ENCODE peak calls at places on chromosomes 4 and X, in seven cellular contexts. W is cardiac muscle cell, G is neural progenitor cell, M is colonic mucosa, I is MM.1S, C is BJ, J is testis. Z is an unnamed sample.

GRCh38 chrX:150037041-150037440 is 98.8 kb upstream of the EOLA2 start:
- DNase-seq in W (no peak), G (no peak), M (no peak), I (no peak), C (no peak), J (no peak), Z (no peak)

GRCh38 chrX:123087326-123087725 is 96.8 kb upstream of the GRIA3 start:
- DNase-seq in W (no peak), G (no peak), M (no peak), I (no peak), C (peak; percentile 14), J (no peak), Z (peak; percentile 34)

GRCh38 chrX:147174596-147174995 is 360.1 kb upstream of the CXorf51A start:
- DNase-seq in W (no peak), G (no peak), M (no peak), I (no peak), C (no peak), J (peak; percentile 48), Z (no peak)

GRCh38 chrX:24202465-24203031 is 53.0 kb downstream of the ZFX start:
- DNase-seq in W (peak; percentile 12), G (no peak), M (no peak), I (no peak), C (no peak), J (no peak), Z (no peak)

GRCh38 chr4:39446842-39447573 is 11.7 kb downstream of the RPL9 start:
- DNase-seq in W (peak; percentile 31), G (peak; percentile 49), M (peak; percentile 78), I (no peak), C (no peak), J (peak; percentile 68), Z (no peak)

GRCh38 chrX:15675490-15675921 is 10.9 kb upstream of the CLTRN start:
- DNase-seq in W (peak; percentile 79), G (peak; percentile 86), M (peak; percentile 93), I (peak; percentile 82), C (no peak), J (peak; percentile 86), Z (peak; percentile 49)

GRCh38 chrX:2500091-2500680 is 590 bp downstream of the DHRSX start:
- DNase-seq in W (peak; percentile 49), G (peak; percentile 71), M (peak; percentile 45), I (peak; percentile 7), C (no peak), J (peak; percentile 68), Z (no peak)

GRCh38 chrX:3548743-3549441 is 164.6 kb downstream of the PRKX start:
- DNase-seq in W (peak; percentile 29), G (peak; percentile 20), M (no peak), I (no peak), C (no peak), J (no peak), Z (no peak)

GRCh38 chrX:108304210-108304609 is 134.0 kb downstream of the COL4A6 start:
- DNase-seq in W (peak; percentile 36), G (peak; percentile 30), M (no peak), I (no peak), C (no peak), J (no peak), Z (no peak)

GRCh38 chrX:12292996-12293765 is 154.9 kb downstream of the FRMPD4 start:
- DNase-seq in W (no peak), G (no peak), M (no peak), I (no peak), C (peak; percentile 10), J (no peak), Z (no peak)

GRCh38 chr4:78297075-78297815 is 240.1 kb downstream of the FRAS1 start:
- DNase-seq in W (no peak), G (no peak), M (no peak), I (peak; percentile 16), C (peak; percentile 44), J (no peak), Z (no peak)

GRCh38 chr4:79209822-79210635 is 115.8 kb downstream of the NAA11 start:
- DNase-seq in W (no peak), G (no peak), M (peak; percentile 78), I (no peak), C (no peak), J (peak; percentile 38), Z (peak; percentile 21)

GRCh38 chr4:2371765-2372487 is 46.5 kb downstream of the ZFYVE28 start:
- DNase-seq in W (no peak), G (no peak), M (no peak), I (no peak), C (no peak), J (no peak), Z (no peak)

GRCh38 chr4:75834772-75835154 is 67.5 kb downstream of the PPEF2 start:
- DNase-seq in W (no peak), G (no peak), M (no peak), I (no peak), C (no peak), J (no peak), Z (no peak)

GRCh38 chr4:16858275-16858752 is 40.1 kb downstream of the LDB2 start:
- DNase-seq in W (peak; percentile 5), G (no peak), M (no peak), I (no peak), C (no peak), J (no peak), Z (peak; percentile 54)

GRCh38 chr4:2811830-2812599 is 19.1 kb downstream of the SH3BP2 start:
- DNase-seq in W (peak; percentile 50), G (peak; percentile 43), M (peak; percentile 57), I (peak; percentile 76), C (no peak), J (peak; percentile 57), Z (peak; percentile 61)

GRCh38 chr4:176790398-176790797 is 2.3 kb downstream of the VEGFC start:
- DNase-seq in W (no peak), G (no peak), M (no peak), I (no peak), C (no peak), J (no peak), Z (no peak)

GRCh38 chr4:175091649-175092048 is 173.5 kb downstream of the ADAM29 start:
- DNase-seq in W (no peak), G (no peak), M (no peak), I (no peak), C (no peak), J (no peak), Z (no peak)

GRCh38 chr4:148007303-148007702 is 275.4 kb downstream of the ARHGAP10 start:
- DNase-seq in W (no peak), G (no peak), M (no peak), I (no peak), C (peak; percentile 95), J (no peak), Z (peak; percentile 99)

GRCh38 chr4:40923326-40924095 is 173.8 kb downstream of the NSUN7 start:
- DNase-seq in W (no peak), G (no peak), M (no peak), I (no peak), C (no peak), J (no peak), Z (no peak)

DNA sequence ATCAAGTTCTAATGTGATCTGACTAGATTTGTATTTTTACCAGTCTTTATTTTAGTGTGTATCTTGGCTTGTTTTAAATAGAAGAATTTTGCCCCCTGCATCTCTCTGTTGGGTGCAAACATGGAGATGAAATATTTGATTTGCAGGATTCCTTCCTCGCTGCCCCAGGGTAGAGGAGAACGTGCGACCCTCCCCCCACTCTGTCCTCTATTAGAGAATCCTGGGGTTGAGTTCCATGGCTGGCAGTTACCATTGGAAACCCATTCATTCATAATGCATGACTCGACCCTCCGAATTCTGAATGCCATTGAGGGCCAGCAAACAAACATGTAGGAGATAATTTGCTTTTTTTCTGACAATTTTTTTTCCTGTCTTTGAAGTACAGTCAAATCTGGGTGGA is 53.7 kb downstream of the TRIM2 start:
- DNase-seq in W (no peak), G (peak; percentile 50), M (no peak), I (no peak), C (no peak), J (no peak), Z (no peak)
- H3K4me3 ChIP-seq in W (no peak overlapping the region), G (peak overlapping the region; percentile 60), M (no peak overlapping the region), I (no peak overlapping the region), C (no peak overlapping the region), J (no peak overlapping the region), Z (no peak overlapping the region)

GRCh38 chr4:19304028-19304427 is 947.7 kb upstream of the SLIT2 start:
- DNase-seq in W (no peak), G (no peak), M (no peak), I (no peak), C (no peak), J (no peak), Z (no peak)

DNA sequence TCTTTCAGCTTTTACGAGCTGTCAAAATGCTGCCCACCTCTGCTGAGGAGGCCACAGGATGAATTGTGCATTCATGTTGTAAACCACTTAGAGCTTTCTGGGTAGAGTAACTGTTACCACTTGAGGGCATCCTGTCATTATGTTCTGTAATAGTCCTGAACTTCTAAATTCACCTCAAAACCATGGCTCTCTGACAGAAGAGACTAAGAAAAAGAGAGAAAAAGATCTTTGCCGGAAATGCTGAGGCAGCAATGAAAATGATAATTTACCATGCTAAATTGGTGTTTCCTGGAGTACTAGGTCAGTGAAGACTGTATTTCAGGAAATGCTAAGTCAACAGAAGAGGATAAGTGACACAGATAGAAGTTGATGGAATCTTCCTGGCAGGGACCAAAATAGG is 942.3 kb upstream of the SLIT2 start:
- DNase-seq in W (peak; percentile 14), G (peak; percentile 15), M (no peak), I (peak; percentile 81), C (no peak), J (no peak), Z (no peak)
- TF ChIP-seq CTCF in W (peak; percentile 50), G (peak; percentile 37), M (no peak), I (peak; percentile 55), C (peak; percentile 42), J (no peak), Z (peak; percentile 27)

DNA sequence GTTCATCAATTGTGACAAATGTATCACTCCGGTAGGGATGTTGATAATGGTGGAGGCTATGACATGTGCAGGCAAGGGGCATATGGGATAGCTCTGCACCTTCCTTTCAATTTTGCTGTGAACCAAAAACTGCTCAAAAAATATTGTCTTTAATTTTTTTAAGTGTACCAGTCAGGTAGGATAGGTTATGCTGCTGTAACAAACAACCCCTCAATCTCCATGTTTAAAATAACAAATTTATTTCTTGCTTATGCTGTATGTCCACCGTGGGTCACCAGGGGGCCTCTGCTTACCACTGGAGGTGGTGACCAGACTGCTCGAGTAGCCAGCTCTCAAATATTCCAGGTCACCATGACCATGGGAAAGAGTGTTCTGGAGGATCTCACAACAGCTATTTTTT is 23.4 kb upstream of the MSX1 start:
- DNase-seq in W (no peak), G (no peak), M (no peak), I (no peak), C (no peak), J (no peak), Z (no peak)
- H3K27me3 ChIP-seq in W (no peaks in the 10 kb centered on the region), G (peaks cover 32% of the 10 kb centered on the region), M (no peaks in the 10 kb centered on the region), I (no peaks in the 10 kb centered on the region), C (peaks cover 2% of the 10 kb centered on the region), J (no peaks in the 10 kb centered on the region), Z (no peaks in the 10 kb centered on the region)

DNA sequence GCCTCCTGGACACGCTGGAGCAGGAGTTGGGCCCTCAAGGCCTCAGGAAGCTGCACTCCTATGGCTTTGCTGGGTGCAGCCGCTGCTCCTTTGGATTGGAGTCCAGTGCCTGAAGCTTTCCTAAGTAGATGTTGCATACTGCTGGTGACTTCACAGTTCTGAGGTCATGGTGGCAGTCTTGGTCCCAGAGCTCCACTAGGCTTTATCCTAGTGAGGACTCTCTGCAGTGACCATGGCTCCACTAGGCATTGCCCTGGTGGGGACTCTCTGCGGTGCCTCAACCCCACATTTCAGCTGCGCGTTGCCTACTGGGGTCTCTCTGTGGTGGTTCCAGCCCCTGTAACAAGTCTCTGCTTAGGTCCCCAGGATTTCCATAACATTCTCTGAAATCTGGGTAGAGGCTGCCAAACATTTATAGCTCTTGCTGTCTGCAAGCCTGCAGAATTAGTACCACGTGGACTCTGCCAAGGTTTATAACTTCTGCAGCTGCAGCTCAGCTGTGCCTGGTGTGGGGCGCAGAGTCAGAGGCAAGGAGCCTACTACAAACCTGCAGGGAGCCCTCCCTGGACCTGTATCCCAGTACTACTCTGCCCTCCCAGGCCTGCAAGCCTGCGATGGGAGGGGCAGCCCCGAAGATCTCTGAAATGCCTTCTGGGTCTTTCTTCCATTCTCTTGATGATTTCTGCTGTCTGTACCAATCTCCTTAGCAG is 46.0 kb upstream of the NFKB1 start:
- DNase-seq in W (no peak), G (no peak), M (peak; percentile 50), I (no peak), C (no peak), J (no peak), Z (no peak)
- H3K4me3 ChIP-seq in W (no peak overlapping the region), G (no peak overlapping the region), M (no peak overlapping the region), I (no peak overlapping the region), C (no peak overlapping the region), J (no peak overlapping the region), Z (no peak overlapping the region)